ENCODE peak calls at places on chromosome 4, in ten cellular contexts. L is A172; N is AG04450; C is activated naive CD4-positive, alpha-beta T cell treated with Interleukin-2 at 50 U/mL for 16 hours; Z is CD4-positive, alpha-beta T cell; X is HepG2; Y is GM04504; E is dorsolateral prefrontal cortex; J is activated T-cell treated with anti-CD3 and anti-CD28 coated beads for 1 hour; F is progenitor cell of endocrine pancreas. H is an unnamed sample.
A peak's percentile ranks its signal among the peaks of the same experiment; 100 is the strongest.

GRCh38 chr4:21795091-21795490 is 153.5 kb downstream of the KCNIP4 start:
- DNase-seq in L (no peak), N (no peak), C (no peak), Z (no peak), X (no peak), Y (no peak), E (no peak), J (no peak), F (no peak), H (peak; percentile 42)

GRCh38 chr4:183504930-183505555 is at the start of gene ING2:
- DNase-seq in L (peak; percentile 58), N (no peak), C (no peak), Z (no peak), X (peak; percentile 18), Y (no peak), E (no peak), J (no peak), F (no peak), H (peak; percentile 87)

GRCh38 chr4:110510955-110511544 is 35.1 kb downstream of the ENPEP start:
- DNase-seq in L (peak; percentile 46), N (peak; percentile 26), C (no peak), Z (no peak), X (peak; percentile 39), Y (no peak), E (no peak), J (no peak), F (no peak), H (peak; percentile 65)

GRCh38 chr4:168631241-168632151 is 134.6 kb downstream of the PALLD start:
- DNase-seq in L (no peak), N (no peak), C (no peak), Z (no peak), X (no peak), Y (no peak), E (no peak), J (no peak), F (peak; percentile 75), H (peak; percentile 79)

GRCh38 chr4:78642934-78643333 is 91.4 kb downstream of the ANXA3 start:
- DNase-seq in L (no peak), N (no peak), C (no peak), Z (no peak), X (no peak), Y (no peak), E (no peak), J (no peak), F (no peak), H (no peak)

GRCh38 chr4:77358315-77358928 is 201.4 kb downstream of the CCNG2 start:
- DNase-seq in L (peak; percentile 23), N (no peak), C (no peak), Z (no peak), X (peak; percentile 19), Y (no peak), E (no peak), J (no peak), F (peak; percentile 11), H (peak; percentile 71)

GRCh38 chr4:16140520-16141249 is 56.9 kb upstream of the PROM1 start:
- DNase-seq in L (peak; percentile 92), N (peak; percentile 29), C (no peak), Z (no peak), X (peak; percentile 99), Y (peak; percentile 70), E (no peak), J (no peak), F (no peak), H (peak; percentile 83)

GRCh38 chr4:48683784-48684666 is 96.1 kb downstream of the FRYL start:
- DNase-seq in L (no peak), N (no peak), C (no peak), Z (no peak), X (no peak), Y (no peak), E (no peak), J (no peak), F (no peak), H (no peak)

GRCh38 chr4:4666693-4667642 is 125.1 kb upstream of the STX18 start:
- DNase-seq in L (no peak), N (no peak), C (no peak), Z (no peak), X (no peak), Y (no peak), E (no peak), J (no peak), F (no peak), H (peak; percentile 62)

GRCh38 chr4:186424745-186425144 is 130.6 kb downstream of the MTNR1A start:
- DNase-seq in L (no peak), N (no peak), C (no peak), Z (no peak), X (no peak), Y (no peak), E (no peak), J (no peak), F (no peak), H (no peak)

GRCh38 chr4:143667461-143667860 is 33.0 kb downstream of the FREM3 start:
- DNase-seq in L (peak; percentile 55), N (no peak), C (no peak), Z (no peak), X (no peak), Y (peak; percentile 35), E (no peak), J (no peak), F (no peak), H (peak; percentile 75)

GRCh38 chr4:39319678-39320077 is 46.5 kb downstream of the RFC1 start:
- DNase-seq in L (peak; percentile 95), N (peak; percentile 63), C (no peak), Z (no peak), X (peak; percentile 38), Y (peak; percentile 40), E (no peak), J (no peak), F (no peak), H (peak; percentile 91)

GRCh38 chr4:82372874-82373815 is 646 bp downstream of the HNRNPD start:
- DNase-seq in L (peak; percentile 77), N (no peak), C (peak; percentile 74), Z (peak; percentile 40), X (peak; percentile 69), Y (peak; percentile 38), E (peak; percentile 60), J (peak; percentile 53), F (peak; percentile 40), H (peak; percentile 89)

GRCh38 chr4:54228563-54229501 is at the start of gene PDGFRA:
- DNase-seq in L (no peak), N (peak; percentile 96), C (no peak), Z (no peak), X (no peak), Y (peak; percentile 82), E (no peak), J (no peak), F (no peak), H (peak; percentile 85)

GRCh38 chr4:72858328-72858727 is 211.2 kb downstream of the COX18 start:
- DNase-seq in L (peak; percentile 65), N (peak; percentile 65), C (no peak), Z (no peak), X (no peak), Y (peak; percentile 40), E (no peak), J (no peak), F (no peak), H (peak; percentile 80)

H was measured in GM23248.